ENCODE peak calls at places on chromosome 14, in five cellular contexts. One of them, this sample, is unnamed.

GRCh38 chr14:35406811-35407630 is 2.5 kb upstream of the NFKBIA start:
- DNase-seq in NCI-H2081: peak; percentile 70
- DNase-seq in COLO829: peak; percentile 84
- DNase-seq in skeletal muscle cell: no peak
- DNase-seq in A549: peak; percentile 73
- DNase-seq in this sample: peak; percentile 76

GRCh38 chr14:101761881-101762529 is 496 bp downstream of the PPP2R5C start:
- DNase-seq in NCI-H2081: peak; percentile 34
- DNase-seq in COLO829: no peak
- DNase-seq in skeletal muscle cell: no peak
- DNase-seq in A549: no peak
- DNase-seq in this sample: peak; percentile 65

GRCh38 chr14:64682173-64682710 is 22.0 kb upstream of the PLEKHG3 start:
- DNase-seq in NCI-H2081: no peak
- DNase-seq in COLO829: peak; percentile 77
- DNase-seq in skeletal muscle cell: no peak
- DNase-seq in A549: peak; percentile 28
- DNase-seq in this sample: peak; percentile 82

GRCh38 chr14:51097287-51097686 is 2.4 kb upstream of the TRIM9 start:
- DNase-seq in NCI-H2081: peak; percentile 28
- DNase-seq in COLO829: no peak
- DNase-seq in skeletal muscle cell: no peak
- DNase-seq in A549: no peak
- DNase-seq in this sample: no peak

GRCh38 chr14:46819117-46819516 is 167.5 kb upstream of the RPL10L start:
- DNase-seq in NCI-H2081: no peak
- DNase-seq in COLO829: no peak
- DNase-seq in skeletal muscle cell: no peak
- DNase-seq in A549: no peak
- DNase-seq in this sample: no peak

GRCh38 chr14:87430810-87431209 is 562.2 kb downstream of the GALC start:
- DNase-seq in NCI-H2081: no peak
- DNase-seq in COLO829: peak; percentile 78
- DNase-seq in skeletal muscle cell: peak; percentile 9
- DNase-seq in A549: peak; percentile 41
- DNase-seq in this sample: no peak

GRCh38 chr14:89493406-89493805 is 76.4 kb upstream of the FOXN3 start:
- DNase-seq in NCI-H2081: no peak
- DNase-seq in COLO829: no peak
- DNase-seq in skeletal muscle cell: no peak
- DNase-seq in A549: no peak
- DNase-seq in this sample: no peak

GRCh38 chr14:50001999-50002925 is 109.4 kb downstream of the ARF6 start:
- DNase-seq in NCI-H2081: no peak
- DNase-seq in COLO829: peak; percentile 93
- DNase-seq in skeletal muscle cell: no peak
- DNase-seq in A549: no peak
- DNase-seq in this sample: no peak

GRCh38 chr14:54867011-54867410 is 35.6 kb downstream of the GCH1 start:
- DNase-seq in NCI-H2081: no peak
- DNase-seq in COLO829: no peak
- DNase-seq in skeletal muscle cell: no peak
- DNase-seq in A549: no peak
- DNase-seq in this sample: no peak

GRCh38 chr14:99966912-99967311 is 98.3 kb upstream of the EVL start:
- DNase-seq in NCI-H2081: no peak
- DNase-seq in COLO829: no peak
- DNase-seq in skeletal muscle cell: no peak
- DNase-seq in A549: no peak
- DNase-seq in this sample: no peak

GRCh38 chr14:64715628-64716412 is 11.6 kb downstream of the PLEKHG3 start:
- DNase-seq in NCI-H2081: no peak
- DNase-seq in COLO829: peak; percentile 60
- DNase-seq in skeletal muscle cell: no peak
- DNase-seq in A549: no peak
- DNase-seq in this sample: no peak

GRCh38 chr14:61178226-61179060 is 102.7 kb downstream of the TMEM30B start:
- DNase-seq in NCI-H2081: no peak
- DNase-seq in COLO829: peak; percentile 88
- DNase-seq in skeletal muscle cell: peak; percentile 95
- DNase-seq in A549: peak; percentile 87
- DNase-seq in this sample: peak; percentile 29

GRCh38 chr14:92510972-92511371 is 2.6 kb upstream of the RIN3 start:
- DNase-seq in NCI-H2081: no peak
- DNase-seq in COLO829: no peak
- DNase-seq in skeletal muscle cell: no peak
- DNase-seq in A549: peak; percentile 55
- DNase-seq in this sample: no peak